ENCODE peak calls at places on chromosome 3, in six cellular contexts. R, N, G, L, F and T are unnamed samples.

GRCh38 chr3:79326642-79327041 is 441.2 kb downstream of the ROBO1 start:
- DNase-seq in R (no peak), G (no peak), N (no peak), L (no peak), F (no peak), T (no peak)

GRCh38 chr3:123656691-123657090 is 71.8 kb upstream of the HACD2 start:
- DNase-seq in G (no peak), F (no peak), N (no peak), R (peak; percentile 7), L (no peak), T (no peak)

GRCh38 chr3:9244495-9245183 is 4.8 kb downstream of the SRGAP3 start:
- DNase-seq in F (peak; percentile 53), L (no peak), G (no peak), N (no peak), R (no peak), T (no peak)

GRCh38 chr3:46468758-46469600 is 4.3 kb upstream of the LTF start:
- DNase-seq in G (no peak), R (no peak), L (no peak), F (no peak), N (no peak), T (no peak)

GRCh38 chr3:102129774-102130608 is 280.7 kb downstream of the NFKBIZ start:
- DNase-seq in L (peak; percentile 25), G (no peak), R (no peak), F (no peak), N (no peak), T (no peak)

GRCh38 chr3:197374951-197375560 is 76.6 kb upstream of the DLG1 start:
- DNase-seq in N (no peak), R (no peak), F (peak; percentile 5), L (peak; percentile 5), G (no peak), T (no peak)

GRCh38 chr3:181808053-181808452 is 96.3 kb downstream of the SOX2 start:
- DNase-seq in L (no peak), F (no peak), G (no peak), R (no peak), N (no peak), T (no peak)

GRCh38 chr3:151974067-151974466 is 100.6 kb downstream of the SUCNR1 start:
- DNase-seq in G (no peak), F (no peak), N (no peak), R (peak; percentile 43), L (no peak), T (no peak)

GRCh38 chr3:57977755-57978715 is 30.2 kb upstream of the FLNB start:
- DNase-seq in L (no peak), R (no peak), F (peak; percentile 30), N (no peak), G (no peak), T (no peak)

DNA sequence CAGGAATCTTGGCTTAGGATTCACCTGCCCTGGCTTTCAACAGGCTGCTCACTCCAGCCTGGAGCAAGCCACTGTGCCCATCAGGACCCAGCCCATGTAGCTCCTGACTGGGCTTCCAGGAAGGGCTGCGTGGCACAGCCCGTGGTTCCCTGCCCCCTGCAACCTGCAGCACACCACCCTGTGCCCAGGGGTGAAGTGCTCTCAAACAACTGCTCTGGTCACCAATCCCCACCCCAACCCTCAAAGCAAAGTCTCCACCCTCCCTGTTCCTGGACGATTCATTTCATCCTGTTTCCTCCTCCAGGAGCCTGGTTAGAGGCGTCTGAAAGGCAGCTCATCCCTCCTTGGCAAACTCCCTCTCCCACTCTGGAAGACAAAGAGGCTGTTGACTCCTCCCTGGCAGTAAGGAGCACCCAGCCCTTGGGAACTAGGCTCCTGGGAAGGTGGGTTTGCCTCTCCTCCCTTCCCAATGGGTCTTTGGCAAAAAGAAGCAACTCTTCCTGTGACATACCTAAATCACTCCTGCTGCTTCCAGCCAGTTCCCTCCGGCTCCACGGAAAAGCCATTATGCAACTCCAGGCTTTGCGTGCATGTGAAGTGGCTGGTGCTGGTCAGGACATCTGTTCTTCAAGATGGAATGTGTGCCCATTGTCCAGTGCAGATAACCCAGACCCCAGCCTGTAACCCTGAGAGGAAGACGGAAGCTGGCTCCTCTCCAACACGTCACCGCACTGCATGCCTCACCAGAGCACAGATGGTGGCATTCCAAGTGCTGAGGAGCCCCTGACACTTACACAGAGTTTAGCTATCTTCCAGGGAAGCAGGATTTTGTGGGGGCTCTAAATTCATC is 29.1 kb upstream of the VIPR1 start:
- DNase-seq in L (peak; percentile 49), N (no peak), F (no peak), G (no peak), R (no peak), T (no peak)
- H3K4me3 ChIP-seq in L (no peak overlapping the region), N (no peak overlapping the region), F (no peak overlapping the region), G (no peak overlapping the region), R (no peak overlapping the region), T (no peak overlapping the region)

DNA sequence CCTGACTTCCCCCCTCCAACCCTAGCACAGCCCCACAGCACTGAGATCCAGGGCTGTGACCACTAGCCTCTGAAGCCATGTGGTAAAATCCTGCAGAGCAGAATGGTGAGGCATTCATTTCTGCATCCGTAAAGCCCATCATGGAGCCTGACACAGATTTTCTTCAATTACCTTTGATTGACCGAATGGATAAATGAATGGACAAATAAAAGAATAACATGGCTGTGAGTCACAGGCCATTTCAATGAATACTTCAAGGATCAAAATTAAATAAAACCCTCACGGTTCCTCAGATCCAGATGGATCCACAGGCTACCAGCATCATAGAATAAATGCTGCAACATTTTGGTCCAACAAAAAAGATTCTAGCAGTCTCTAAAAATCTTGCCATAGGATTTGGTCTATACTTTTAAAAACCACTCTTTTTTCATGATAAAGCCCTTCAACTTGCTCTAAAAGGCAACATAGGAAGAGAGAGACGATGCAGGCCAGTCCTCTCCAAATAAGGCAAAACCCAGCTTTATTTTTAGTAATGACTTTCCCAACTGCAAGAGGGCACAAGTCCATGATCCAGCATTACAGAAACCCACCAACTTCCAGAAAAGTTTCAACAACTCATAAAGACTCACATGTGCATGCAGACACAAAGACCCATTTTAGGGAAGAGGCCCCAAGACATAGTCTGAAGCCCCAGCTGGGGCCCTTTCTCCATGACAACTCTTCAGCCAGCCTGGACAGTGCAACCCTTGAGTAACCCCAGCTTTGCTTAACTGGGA is 52.4 kb upstream of the MRPS22 start:
- DNase-seq in L (no peak), N (no peak), F (no peak), G (no peak), R (no peak), T (no peak)
- H3K27ac ChIP-seq in L (no peak overlapping the region), N (no peak overlapping the region), F (no peak overlapping the region), G (no peak overlapping the region), R (no peak overlapping the region), T (no peak overlapping the region)

GRCh38 chr3:98734737-98735136 is 28.4 kb upstream of the ST3GAL6 start:
- DNase-seq in L (no peak), F (peak; percentile 72), R (no peak), N (no peak), G (no peak), T (no peak)

GRCh38 chr3:98733778-98734281 is 29.3 kb upstream of the ST3GAL6 start:
- DNase-seq in F (peak; percentile 38), R (peak; percentile 27), N (no peak), L (no peak), G (no peak), T (no peak)

GRCh38 chr3:98733055-98733777 is 29.9 kb upstream of the ST3GAL6 start:
- DNase-seq in N (no peak), F (peak; percentile 75), G (peak; percentile 40), L (no peak), R (peak; percentile 67), T (no peak)

GRCh38 chr3:98735296-98735695 is 27.8 kb upstream of the ST3GAL6 start:
- DNase-seq in L (no peak), G (no peak), N (no peak), F (no peak), R (no peak), T (no peak)

GRCh38 chr3:98734311-98734710 is 28.8 kb upstream of the ST3GAL6 start:
- DNase-seq in G (no peak), L (no peak), N (no peak), F (no peak), R (no peak), T (no peak)
- H3K4me3 ChIP-seq in G (peak overlapping the region; percentile 66), L (peak overlapping the region; percentile 74), N (no peak overlapping the region), F (peak overlapping the region; percentile 86), R (peak overlapping the region; percentile 69), T (peak overlapping the region; percentile 81)

GRCh38 chr3:13281657-13282527 is 138.2 kb downstream of the NUP210 start:
- DNase-seq in F (peak; percentile 50), G (no peak), R (peak; percentile 63), L (no peak), N (no peak), T (no peak)
- H3K27ac ChIP-seq in F (no peak overlapping the region), G (peak overlapping the region; percentile 36), R (no peak overlapping the region), L (peak overlapping the region; percentile 52), N (no peak overlapping the region), T (peak overlapping the region; percentile 54)